ENCODE peak calls at places on chromosomes 4 and X, in six cellular contexts. B is fibroblast of mammary gland, K is GM23338, A is cardiac muscle cell, F is tibial artery, C is adipocyte. H is an unnamed sample.
A peak's percentile ranks its signal among the peaks of the same experiment; 100 is the strongest.

GRCh38 chrX:130385520-130385919 is at the start of gene GPR119:
- DNase-seq in C (no peak), K (no peak), A (no peak), F (no peak), B (no peak), H (no peak)

GRCh38 chr4:8217246-8217511 is 18.1 kb downstream of the SH3TC1 start:
- DNase-seq in A (no peak), C (no peak), K (no peak), B (no peak), F (no peak), H (no peak)

GRCh38 chrX:53445977-53446376 is 11.8 kb upstream of the HSD17B10 start:
- DNase-seq in B (peak; percentile 47), A (peak; percentile 44), K (peak; percentile 76), F (no peak), C (peak; percentile 67), H (no peak)

GRCh38 chr4:69781458-69782418 is 21.3 kb upstream of the SULT1B1 start:
- DNase-seq in C (no peak), B (no peak), K (no peak), A (no peak), F (no peak), H (no peak)

GRCh38 chrX:110409925-110410324 is 51.3 kb downstream of the RTL9 start:
- DNase-seq in K (no peak), A (no peak), B (peak; percentile 75), F (no peak), C (peak; percentile 56), H (peak; percentile 82)

GRCh38 chrX:17632942-17633341 is 104.4 kb upstream of the SCML1 start:
- DNase-seq in F (no peak), A (peak; percentile 14), C (peak; percentile 30), B (peak; percentile 25), K (no peak), H (peak; percentile 73)

GRCh38 chr4:79015406-79015805 is 76.2 kb upstream of the PAQR3 start:
- DNase-seq in F (no peak), K (no peak), A (no peak), B (no peak), C (no peak), H (no peak)

GRCh38 chrX:47574096-47574553 is 8.1 kb upstream of the TIMP1 start:
- DNase-seq in F (no peak), C (no peak), B (no peak), K (peak; percentile 48), A (no peak), H (no peak)

GRCh38 chr4:5463361-5463760 is 245.0 kb downstream of the EVC2 start:
- DNase-seq in K (no peak), B (no peak), F (no peak), C (no peak), A (no peak), H (no peak)

GRCh38 chr4:142265536-142265935 is 580.6 kb downstream of the INPP4B start:
- DNase-seq in A (peak; percentile 34), K (no peak), F (no peak), C (peak; percentile 42), B (peak; percentile 81), H (peak; percentile 87)

GRCh38 chr4:27016551-27016950 is 155.9 kb downstream of the STIM2 start:
- DNase-seq in F (no peak), B (no peak), A (no peak), C (no peak), K (no peak), H (peak; percentile 30)

GRCh38 chrX:27583976-27584375 is 6.2 kb upstream of the DCAF8L2 start:
- DNase-seq in A (peak; percentile 81), F (no peak), C (no peak), K (no peak), B (no peak), H (peak; percentile 5)

GRCh38 chrX:151680805-151681204 is 14.5 kb upstream of the PRRG3 start:
- DNase-seq in C (peak; percentile 29), K (peak; percentile 75), A (peak; percentile 25), B (peak; percentile 43), F (no peak), H (peak; percentile 29)

GRCh38 chr4:34181311-34181808 is 2063.0 kb downstream of the ARAP2 start:
- DNase-seq in K (no peak), B (peak; percentile 95), A (peak; percentile 92), C (peak; percentile 77), F (no peak), H (peak; percentile 97)

GRCh38 chr4:116705466-116705865 is 379.9 kb downstream of the TRAM1L1 start:
- DNase-seq in K (no peak), A (no peak), F (no peak), B (no peak), C (no peak), H (no peak)

GRCh38 chrX:123648028-123648810 is 84.6 kb downstream of the THOC2 start:
- DNase-seq in F (no peak), C (peak; percentile 27), B (peak; percentile 67), A (peak; percentile 69), K (peak; percentile 86), H (peak; percentile 63)

GRCh38 chr4:118265312-118266144 is 87.3 kb downstream of the PRSS12 start:
- DNase-seq in F (no peak), B (no peak), K (peak; percentile 60), A (peak; percentile 42), C (no peak), H (no peak)

GRCh38 chr4:159606835-159607234 is 504.0 kb downstream of the RAPGEF2 start:
- DNase-seq in K (no peak), C (no peak), B (no peak), F (no peak), A (peak; percentile 17), H (no peak)

GRCh38 chr4:3392319-3392718 is 49.4 kb upstream of the HGFAC start:
- DNase-seq in F (no peak), B (no peak), C (no peak), A (no peak), K (no peak), H (no peak)

GRCh38 chr4:163587867-163588266 is 93.4 kb downstream of the TMA16 start:
- DNase-seq in A (no peak), K (peak; percentile 51), C (no peak), B (no peak), F (no peak), H (no peak)

GRCh38 chrX:50609796-50610195 is 139.2 kb upstream of the DGKK start:
- DNase-seq in A (no peak), B (peak; percentile 1), F (no peak), K (no peak), C (no peak), H (peak; percentile 65)

GRCh38 chrX:129905787-129906580 is at the start of gene UTP14A:
- DNase-seq in F (peak; percentile 87), B (peak; percentile 91), C (peak; percentile 91), A (peak; percentile 94), K (peak; percentile 93), H (peak; percentile 82)

GRCh38 chr4:144687466-144687865 is 41.5 kb downstream of the HHIP start:
- DNase-seq in B (peak; percentile 28), F (no peak), C (no peak), K (no peak), A (no peak), H (no peak)

GRCh38 chrX:46165411-46165810 is 379.8 kb downstream of the ZNF674 start:
- DNase-seq in F (no peak), B (peak; percentile 54), A (peak; percentile 7), K (no peak), C (peak; percentile 51), H (peak; percentile 81)

GRCh38 chrX:36978886-36979285 is 29.3 kb upstream of the FAM47C start:
- DNase-seq in B (peak; percentile 54), F (no peak), A (peak; percentile 3), K (no peak), C (peak; percentile 58), H (peak; percentile 59)

GRCh38 chrX:152600853-152601635 is 36.7 kb upstream of the GABRQ start:
- DNase-seq in C (no peak), A (no peak), B (no peak), F (no peak), K (peak; percentile 32), H (no peak)

GRCh38 chrX:103066606-103067005 is 2.6 kb upstream of the BEX1 start:
- DNase-seq in F (no peak), C (peak; percentile 4), K (no peak), B (peak; percentile 5), A (peak; percentile 64), H (peak; percentile 0)

GRCh38 chrX:281166-281999 is at the start of gene PLCXD1:
- DNase-seq in B (no peak), F (peak; percentile 20), K (peak; percentile 96), A (peak; percentile 46), C (no peak), H (no peak)
- H3K4me3 ChIP-seq in B (peak within 1 kb of the TSS; percentile 38), F (peak within 1 kb of the TSS; percentile 29), K (peak within 1 kb of the TSS; percentile 94), A (peak within 1 kb of the TSS; percentile 12), C (no peak within 1 kb of the TSS), H (no peak within 1 kb of the TSS)

GRCh38 chr4:129218897-129219296 is 122.9 kb downstream of the C4orf33 start:
- DNase-seq in F (no peak), K (no peak), C (peak; percentile 59), A (peak; percentile 29), B (no peak), H (peak; percentile 10)

GRCh38 chr4:129213692-129214091 is 117.7 kb downstream of the C4orf33 start:
- DNase-seq in F (no peak), K (no peak), C (no peak), A (no peak), B (no peak), H (no peak)

GRCh38 chr4:129220254-129220653 is 124.3 kb downstream of the C4orf33 start:
- DNase-seq in A (no peak), C (no peak), B (no peak), K (no peak), F (no peak), H (no peak)

GRCh38 chr4:129223955-129224354 is 128.0 kb downstream of the C4orf33 start:
- DNase-seq in F (no peak), B (peak; percentile 30), A (no peak), K (no peak), C (no peak), H (no peak)

DNA sequence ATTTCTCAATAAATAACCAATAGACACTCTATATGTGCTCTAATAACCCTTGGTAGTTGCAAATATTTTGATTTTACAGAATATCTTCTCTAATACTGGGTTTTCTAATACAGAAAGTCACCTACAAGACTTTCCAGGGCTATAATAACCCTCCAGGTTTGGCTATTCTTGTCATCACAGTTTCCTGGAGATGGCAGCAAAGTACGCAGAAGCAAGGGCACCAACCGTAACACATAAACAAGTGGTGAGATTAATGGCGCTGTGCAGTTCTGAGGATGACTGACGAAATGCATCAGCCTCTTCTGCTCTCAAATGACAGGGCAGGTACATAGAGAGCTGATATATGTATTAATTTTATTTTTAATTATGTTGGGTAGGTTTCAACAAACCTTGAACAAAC is 122.4 kb downstream of the C4orf33 start:
- DNase-seq in C (peak; percentile 58), K (peak; percentile 44), B (peak; percentile 31), A (peak; percentile 46), F (no peak), H (no peak)
- H3K4me3 ChIP-seq in C (no peak overlapping the region), K (no peak overlapping the region), B (no peak overlapping the region), A (no peak overlapping the region), F (no peak overlapping the region), H (no peak overlapping the region)

GRCh38 chr4:80197601-80198444 is 520 bp downstream of the PRDM8 start:
- DNase-seq in K (peak; percentile 71), F (peak; percentile 34), C (peak; percentile 62), A (peak; percentile 6), B (no peak), H (no peak)
- H3K4me3 ChIP-seq in K (peak overlapping the region; percentile 49), F (peak overlapping the region; percentile 47), C (peak overlapping the region; percentile 64), A (peak overlapping the region; percentile 22), B (no peak overlapping the region), H (peak overlapping the region; percentile 30)

DNA sequence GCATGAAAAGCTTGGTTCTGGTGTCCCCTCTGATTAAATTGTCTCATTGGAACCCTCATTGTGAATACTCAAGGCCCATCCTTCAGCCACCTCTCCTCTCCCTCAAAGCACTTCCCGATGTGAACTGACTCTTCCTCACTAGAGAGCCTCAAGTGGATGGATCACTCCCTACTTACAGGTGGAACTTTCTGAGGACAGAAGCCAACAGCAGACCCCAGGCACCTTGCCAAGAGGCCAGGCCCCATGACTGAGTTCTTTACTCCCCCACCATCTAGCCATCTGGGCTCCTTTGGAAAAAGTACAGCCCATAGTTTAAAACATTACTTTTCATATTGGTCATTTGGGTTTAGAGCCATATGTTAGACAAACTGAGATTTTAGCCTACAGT is 224.1 kb downstream of the SHROOM3 start:
- DNase-seq in K (no peak), B (peak; percentile 65), A (peak; percentile 10), C (no peak), F (no peak), H (no peak)
- H3K4me3 ChIP-seq in K (no peak overlapping the region), B (no peak overlapping the region), A (no peak overlapping the region), C (no peak overlapping the region), F (no peak overlapping the region), H (no peak overlapping the region)

H was measured in bronchial epithelial cell.